ENCODE peak calls at places on chromosomes 4 and X, in nine cellular contexts. W is right lobe of liver, N is endodermal cell, P is SJSA1, Y is ovary, A is IMR-90, U is MM.1S, C is K562, J is pancreas. T is an unnamed sample. For H3K9me3, the result is how much of the 10 kb centered on the place peaks cover.

GRCh38 chr4:178414881-178415446 is 972.7 kb upstream of the AGA start:
- DNase-seq in N (no peak), Y (no peak), U (no peak), C (no peak), P (no peak), J (peak), W (peak), A (no peak), T (no peak)

GRCh38 chr4:37453004-37453360 is 208.4 kb downstream of the NWD2 start:
- DNase-seq in Y (no peak), P (no peak), W (no peak), A (peak), U (peak), N (peak), C (peak), J (peak), T (no peak)

GRCh38 chr4:102326951-102327350 is 18.3 kb downstream of the SLC39A8 start:
- DNase-seq in C (no peak), N (no peak), P (no peak), A (no peak), W (no peak), J (no peak), Y (no peak), U (no peak), T (no peak)

GRCh38 chrX:41258281-41258680 is 75.7 kb upstream of the DDX3X start:
- DNase-seq in A (no peak), C (no peak), J (no peak), Y (no peak), U (no peak), P (no peak), N (no peak), W (no peak), T (no peak)

GRCh38 chr4:145098675-145099037 is 545 bp downstream of the ABCE1 start:
- DNase-seq in A (peak), C (peak), P (peak), N (no peak), W (no peak), Y (no peak), U (peak), J (no peak), T (peak)

GRCh38 chrX:46978341-46979291 is 66.4 kb downstream of the JADE3 start:
- DNase-seq in P (peak), A (peak), N (peak), J (peak), W (peak), Y (peak), C (peak), U (peak), T (peak)

GRCh38 chrX:32514986-32515385 is 696.4 kb downstream of the DMD start:
- DNase-seq in P (no peak), C (no peak), U (no peak), W (no peak), N (no peak), J (no peak), Y (no peak), A (no peak), T (no peak)

GRCh38 chrX:27863813-27864212 is 56.0 kb downstream of the MAGEB10 start:
- DNase-seq in U (no peak), J (no peak), A (no peak), C (no peak), Y (no peak), P (no peak), W (no peak), N (peak), T (no peak)

GRCh38 chr4:82559735-82560120 is 2.1 kb downstream of the TMEM150C start:
- DNase-seq in J (no peak), P (no peak), A (no peak), Y (no peak), C (no peak), U (no peak), N (no peak), W (no peak), T (no peak)

GRCh38 chrX:118603981-118604380 is 108.4 kb downstream of the DOCK11 start:
- DNase-seq in W (no peak), U (peak), J (no peak), P (peak), C (peak), N (peak), A (peak), Y (peak), T (no peak)

GRCh38 chr4:140556372-140557085 is 12.2 kb downstream of the UCP1 start:
- DNase-seq in N (no peak), J (no peak), W (no peak), C (no peak), U (peak), P (no peak), A (no peak), Y (no peak), T (no peak)

GRCh38 chr4:61583696-61584095 is 383.6 kb downstream of the ADGRL3 start:
- DNase-seq in N (no peak), U (no peak), P (no peak), C (no peak), J (no peak), Y (no peak), A (peak), W (no peak), T (no peak)

GRCh38 chr4:132707955-132708354 is 441.1 kb upstream of the PCDH10 start:
- DNase-seq in P (no peak), A (no peak), W (no peak), C (no peak), J (no peak), N (no peak), Y (no peak), U (no peak), T (no peak)

GRCh38 chr4:132710971-132711370 is 438.1 kb upstream of the PCDH10 start:
- DNase-seq in Y (no peak), U (no peak), C (no peak), J (no peak), N (no peak), P (no peak), A (no peak), W (no peak), T (no peak)

DNA sequence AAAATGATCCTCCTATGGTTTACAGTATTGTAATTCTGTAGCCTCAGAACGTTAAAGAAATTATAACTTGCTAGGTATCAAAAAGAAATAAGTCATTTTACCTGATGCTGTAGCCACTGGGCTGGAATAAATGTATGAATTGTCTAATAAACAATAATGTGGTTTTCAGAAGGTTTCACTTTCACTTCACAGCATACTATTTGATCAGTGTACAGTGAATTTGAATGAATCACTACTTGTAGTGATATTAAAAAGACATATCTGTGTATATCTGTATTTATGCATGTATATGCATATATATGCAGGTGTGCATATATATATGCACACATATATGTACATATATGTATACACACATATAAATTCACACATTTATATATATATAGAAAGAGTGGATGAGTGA is 440.1 kb upstream of the PCDH10 start:
- DNase-seq in U (peak), W (no peak), J (no peak), P (no peak), C (no peak), N (no peak), Y (no peak), A (no peak), T (no peak)
- H3K9me3 ChIP-seq in U (under half), W (under half), J (under half), P (under half), C (under half), N (under half), Y (under half), A (under half), T (under half)

GRCh38 chrX:1244164-1245076 is 24.2 kb upstream of the CSF2RA start:
- DNase-seq in Y (no peak), A (no peak), C (no peak), U (peak), J (no peak), N (peak), W (no peak), P (no peak), T (no peak)

GRCh38 chrX:1242901-1243402 is 25.7 kb upstream of the CSF2RA start:
- DNase-seq in A (no peak), N (peak), W (no peak), Y (no peak), J (no peak), U (no peak), P (no peak), C (no peak), T (no peak)

GRCh38 chrX:1246816-1247215 is 21.8 kb upstream of the CSF2RA start:
- DNase-seq in U (peak), Y (peak), J (no peak), C (peak), A (no peak), N (peak), W (peak), P (no peak), T (peak)

GRCh38 chrX:1249101-1249887 is 19.3 kb upstream of the CSF2RA start:
- DNase-seq in C (no peak), N (peak), A (no peak), W (peak), P (no peak), U (no peak), J (no peak), Y (no peak), T (no peak)

DNA sequence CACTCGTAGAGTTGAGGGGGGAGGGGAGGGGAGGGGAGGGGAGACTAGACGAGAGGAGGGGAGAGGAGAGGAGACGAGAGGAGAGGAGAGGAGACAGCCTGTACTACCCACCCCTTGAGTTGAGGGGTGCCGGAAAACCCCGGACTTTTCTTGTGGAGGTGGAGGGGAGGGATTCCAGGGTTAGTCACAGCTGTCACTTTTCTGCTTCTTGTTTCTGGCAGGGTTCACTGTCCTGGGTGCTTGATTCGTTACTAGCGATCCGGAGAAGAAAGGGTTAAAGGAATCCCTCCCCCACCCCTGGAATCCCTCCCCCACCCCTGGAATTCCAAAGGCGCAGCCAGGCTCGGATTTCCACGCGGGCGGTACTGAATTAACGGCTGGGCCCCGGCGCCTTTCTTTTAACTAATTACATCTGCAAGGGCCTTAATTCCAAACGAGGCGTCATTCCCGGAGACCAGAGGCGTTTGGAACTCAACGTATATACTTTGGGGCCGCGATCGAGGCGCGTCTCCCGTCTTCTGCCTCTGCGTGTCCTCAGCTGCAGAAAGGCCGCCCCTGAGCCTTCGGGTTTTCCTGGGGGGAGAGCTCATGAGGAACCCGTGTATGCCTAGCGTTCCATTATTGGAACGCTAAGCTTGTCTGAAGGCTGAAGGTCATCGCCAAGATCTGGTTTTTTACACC is 20.1 kb upstream of the CSF2RA start:
- DNase-seq in W (no peak), Y (no peak), U (no peak), A (no peak), C (no peak), N (peak), P (no peak), J (no peak), T (no peak)
- H3K9me3 ChIP-seq in W (under half), Y (under half), U (under half), A (under half), C (under half), N (under half), P (under half), J (under half), T (under half)

DNA sequence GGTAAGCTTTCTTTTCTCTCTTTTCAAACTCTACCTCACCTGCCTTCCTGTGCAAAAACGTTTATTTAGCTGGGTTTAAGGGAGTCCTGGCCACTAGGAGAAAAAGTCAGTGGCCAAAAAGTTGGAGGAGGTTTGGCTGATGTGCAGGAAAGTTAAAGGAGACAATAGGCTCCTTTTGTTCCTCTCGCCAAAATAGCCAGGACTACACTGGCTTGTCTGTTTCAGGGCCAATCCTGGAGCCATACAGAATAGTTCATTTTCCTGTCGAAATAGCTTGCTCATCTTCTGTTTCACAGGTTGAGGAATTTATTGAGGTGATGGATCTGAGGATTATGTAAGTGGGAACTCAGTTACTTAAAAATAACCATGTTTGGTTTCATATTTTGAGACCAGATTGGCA is 423 bp downstream of the HEPH start:
- DNase-seq in A (no peak), N (no peak), P (no peak), W (no peak), C (no peak), U (no peak), J (no peak), Y (no peak), T (no peak)
- H3K9me3 ChIP-seq in A (under half), N (under half), P (under half), W (under half), C (under half), U (under half), J (under half), Y (under half), T (under half)

GRCh38 chrX:6266041-6266440 is 37.4 kb upstream of the NLGN4X start:
- DNase-seq in W (no peak), A (no peak), N (no peak), U (no peak), P (no peak), J (no peak), C (no peak), Y (no peak), T (no peak)
- H3K9me3 ChIP-seq in W (under half), A (under half), N (under half), U (under half), P (under half), J (under half), C (under half), Y (under half), T (under half)

DNA sequence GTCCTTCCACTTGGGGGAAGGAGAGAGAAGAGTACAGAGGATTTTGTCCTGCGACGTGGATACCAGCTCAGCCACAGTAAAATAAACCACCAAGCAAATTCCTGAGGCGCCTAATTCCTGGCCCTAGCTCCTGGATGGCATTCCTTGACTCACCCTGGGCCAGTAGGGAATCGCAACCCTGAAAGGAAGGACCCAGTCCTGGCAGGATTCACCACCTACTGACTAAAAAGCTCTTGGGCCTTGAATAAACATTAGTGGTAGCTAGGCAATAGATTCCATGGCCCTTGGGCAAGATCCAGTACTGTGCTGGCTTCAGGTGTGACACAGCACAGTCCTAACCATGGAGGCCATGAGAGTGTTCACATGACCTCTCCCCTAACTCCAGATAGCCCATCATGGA is 45.6 kb downstream of the GABRA3 start:
- DNase-seq in C (no peak), J (no peak), N (peak), U (no peak), W (no peak), A (no peak), Y (no peak), P (no peak), T (no peak)
- H3K9me3 ChIP-seq in C (under half), J (under half), N (under half), U (under half), W (under half), A (under half), Y (under half), P (under half), T (under half)

DNA sequence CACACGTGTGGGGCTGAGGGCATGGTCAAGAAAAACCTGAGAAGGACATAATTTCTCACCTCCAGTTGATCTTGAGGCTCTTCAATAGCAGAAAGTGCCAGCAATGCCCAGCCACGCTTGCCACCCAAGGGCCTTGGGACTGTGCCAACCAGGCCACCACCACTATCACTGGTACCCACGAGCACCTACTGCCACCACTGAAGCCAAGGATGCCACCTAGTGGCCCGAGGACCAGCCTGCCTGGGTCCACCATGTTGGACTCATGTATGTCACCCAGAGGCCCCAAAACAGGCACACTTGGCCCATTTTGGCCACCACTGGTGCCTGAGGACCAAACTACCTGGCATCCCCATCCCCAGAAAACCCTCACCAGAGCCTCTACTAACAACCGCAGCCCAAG is 191.8 kb downstream of the ADAM29 start:
- DNase-seq in W (no peak), P (no peak), N (peak), J (peak), Y (no peak), C (no peak), A (no peak), U (peak), T (no peak)
- H3K9me3 ChIP-seq in W (under half), P (under half), N (under half), J (under half), Y (under half), C (under half), A (under half), U (under half), T (under half)